ENCODE peak calls at places on chromosomes 2 and 18, in six cellular contexts. H, R, L, Y, V and G are unnamed samples.

GRCh38 chr2:10080536-10081304 is 509 bp upstream of the CYS1 start:
- DNase-seq in V (no peak), L (no peak), R (no peak), Y (no peak), H (peak), G (no peak)

GRCh38 chr2:163600801-163601200 is 135.0 kb downstream of the FIGN start:
- DNase-seq in H (no peak), R (no peak), V (no peak), Y (no peak), L (no peak), G (no peak)

GRCh38 chr2:241933175-241933911 is 63.8 kb downstream of the RTP5 start:
- DNase-seq in Y (no peak), L (no peak), V (no peak), R (peak), H (no peak), G (no peak)

GRCh38 chr2:236826727-236827126 is 257.1 kb downstream of the ACKR3 start:
- DNase-seq in V (no peak), R (no peak), L (no peak), Y (no peak), H (no peak), G (no peak)

GRCh38 chr2:176409671-176410070 is 140.4 kb downstream of the MTX2 start:
- DNase-seq in Y (no peak), H (no peak), R (peak), V (no peak), L (no peak), G (no peak)

GRCh38 chr2:239957681-239958181 is 67.4 kb downstream of the NDUFA10 start:
- DNase-seq in R (no peak), Y (no peak), V (no peak), L (no peak), H (peak), G (no peak)

GRCh38 chr2:190679813-190680591 is 31.1 kb downstream of the NAB1 start:
- DNase-seq in V (peak), Y (peak), L (no peak), R (peak), H (peak), G (peak)

GRCh38 chr2:239687441-239687840 is 286.6 kb upstream of the HDAC4 start:
- DNase-seq in Y (no peak), V (no peak), L (no peak), H (no peak), R (no peak), G (no peak)

GRCh38 chr18:35756506-35757117 is 175.1 kb downstream of the GALNT1 start:
- DNase-seq in R (peak), H (no peak), V (peak), L (peak), Y (no peak), G (no peak)

GRCh38 chr2:231512222-231512621 is 18.0 kb downstream of the NMUR1 start:
- DNase-seq in L (no peak), Y (no peak), V (no peak), H (no peak), R (no peak), G (no peak)

GRCh38 chr2:235106874-235107639 is 155.2 kb downstream of the SH3BP4 start:
- DNase-seq in V (peak), L (peak), Y (no peak), H (peak), R (peak), G (no peak)

GRCh38 chr2:235113854-235114253 is 162.0 kb downstream of the SH3BP4 start:
- DNase-seq in V (no peak), R (no peak), H (no peak), Y (no peak), L (no peak), G (no peak)

GRCh38 chr2:235116885-235117492 is 165.2 kb downstream of the SH3BP4 start:
- DNase-seq in V (no peak), R (peak), H (no peak), Y (no peak), L (peak), G (no peak)

GRCh38 chr2:235107640-235107951 is 155.8 kb downstream of the SH3BP4 start:
- DNase-seq in L (no peak), Y (no peak), H (no peak), R (no peak), V (no peak), G (no peak)

DNA sequence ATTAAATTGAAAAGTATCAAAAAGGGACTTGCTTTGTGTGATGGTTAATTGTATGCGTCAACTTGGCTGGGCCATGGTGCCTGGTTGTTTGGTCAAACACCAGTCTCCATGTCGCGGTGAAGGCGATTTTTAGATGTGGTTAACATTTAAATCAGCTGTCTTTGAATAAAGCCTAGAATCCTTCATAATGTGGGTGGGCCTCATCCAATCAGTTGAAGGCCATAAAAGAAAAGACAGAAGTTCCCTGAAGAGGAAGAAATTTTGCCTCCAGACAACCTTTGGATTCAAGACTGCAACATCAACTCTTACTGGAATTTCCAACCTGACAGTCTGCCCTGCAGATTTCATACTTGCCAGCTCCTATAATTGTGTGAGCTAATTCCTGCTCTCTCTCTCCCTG is 160.5 kb downstream of the SH3BP4 start:
- DNase-seq in R (no peak), Y (no peak), L (no peak), H (no peak), V (no peak), G (no peak)
- TF ChIP-seq CTCF in R (no peak), Y (no peak), L (no peak), H (no peak), V (no peak), G (no peak)

GRCh38 chr18:43863180-43863579 is 585.9 kb upstream of the SYT4 start:
- DNase-seq in V (no peak), L (no peak), R (peak), Y (no peak), H (no peak), G (no peak)
- TF ChIP-seq CTCF in V (no peak), L (no peak), R (no peak), Y (no peak), H (no peak), G (no peak)

GRCh38 chr2:226799976-226800940 is 638 bp upstream of the IRS1 start:
- DNase-seq in Y (no peak), R (no peak), H (no peak), L (no peak), V (peak), G (no peak)
- TF ChIP-seq CTCF in Y (peak), R (no peak), H (no peak), L (peak), V (no peak), G (no peak)

GRCh38 chr2:205696541-205697441 is 14.5 kb downstream of the NRP2 start:
- DNase-seq in V (no peak), L (no peak), Y (no peak), H (no peak), R (peak), G (no peak)
- TF ChIP-seq CTCF in V (no peak), L (no peak), Y (peak), H (no peak), R (peak), G (no peak)

DNA sequence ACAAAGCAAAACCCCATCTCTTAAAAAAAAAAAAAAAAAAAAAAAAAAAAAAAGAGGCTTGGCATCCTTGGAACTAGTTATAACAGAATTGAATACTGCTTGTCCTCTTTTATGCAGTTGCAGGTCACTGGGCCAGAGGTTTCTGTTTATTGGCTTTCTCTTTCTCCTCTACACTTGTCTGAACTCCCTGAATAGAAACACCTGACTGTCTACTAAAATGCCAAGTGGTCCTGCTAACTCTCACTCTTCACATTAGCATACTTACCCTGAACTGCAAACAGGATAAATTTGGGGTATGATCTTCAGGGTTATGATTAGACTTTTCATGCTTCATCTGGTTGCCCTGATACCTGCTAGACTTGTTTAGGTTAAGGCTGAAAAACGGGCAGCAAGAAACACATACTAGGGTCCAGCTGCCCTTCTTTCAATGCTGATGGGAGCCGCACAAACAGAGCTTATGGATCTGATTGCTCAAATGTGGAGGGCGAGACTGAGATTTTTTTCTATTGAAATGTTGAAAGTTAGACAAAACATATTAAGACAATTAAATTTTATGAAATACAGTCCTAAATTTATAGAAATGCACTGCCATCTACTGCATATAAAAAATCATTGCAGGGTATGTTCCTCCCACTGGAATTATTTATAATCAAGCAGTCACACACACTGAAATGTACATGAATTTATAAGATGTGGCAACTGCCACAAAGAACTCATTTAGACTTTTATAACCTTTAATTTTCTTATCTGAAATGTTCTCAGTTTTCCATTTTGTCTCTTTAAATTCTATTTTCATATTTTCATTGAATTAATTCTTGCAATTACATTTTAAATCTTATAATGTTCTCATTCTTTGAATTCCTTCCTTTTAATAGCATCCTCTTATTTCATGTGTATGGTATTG is 40.8 kb downstream of the GTF3C3 start:
- DNase-seq in V (no peak), H (no peak), R (peak), Y (no peak), L (no peak), G (no peak)
- TF ChIP-seq CTCF in V (peak), H (peak), R (peak), Y (peak), L (peak), G (no peak)

DNA sequence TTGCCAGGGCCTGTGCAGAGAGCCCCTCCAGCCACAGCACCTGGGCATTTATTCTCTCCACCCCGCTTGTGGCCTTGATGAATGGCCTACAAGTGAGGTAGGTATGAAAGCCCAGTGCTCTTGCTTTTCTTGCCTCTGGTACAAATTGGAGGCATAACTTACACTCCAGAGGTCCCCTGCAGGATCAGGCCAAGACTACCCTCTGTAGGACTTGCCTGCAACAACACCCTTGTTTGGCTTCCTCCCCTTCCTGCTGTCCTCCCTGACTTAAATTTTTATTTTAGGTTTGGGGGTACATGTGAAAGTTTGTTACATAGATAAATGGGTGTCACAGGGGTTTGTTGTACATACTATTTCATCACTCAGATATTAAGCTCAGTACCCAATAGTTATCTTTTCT is 95.7 kb downstream of the CDC42EP3 start:
- DNase-seq in V (no peak), Y (no peak), R (no peak), H (no peak), L (no peak), G (no peak)
- TF ChIP-seq CTCF in V (no peak), Y (no peak), R (peak), H (no peak), L (no peak), G (no peak)

GRCh38 chr2:150486539-150487484 is 655 bp downstream of the RND3 start:
- DNase-seq in V (no peak), Y (peak), L (no peak), R (peak), H (no peak), G (no peak)

GRCh38 chr2:150487537-150488429 is at the start of gene RND3:
- DNase-seq in V (peak), Y (peak), R (peak), H (peak), L (peak), G (no peak)

GRCh38 chr2:150484461-150484931 is 3.0 kb downstream of the RND3 start:
- DNase-seq in R (no peak), Y (no peak), L (no peak), V (no peak), H (no peak), G (no peak)

GRCh38 chr2:150485114-150485870 is 2.2 kb downstream of the RND3 start:
- DNase-seq in Y (peak), L (peak), R (peak), V (peak), H (peak), G (no peak)

GRCh38 chr2:150485871-150486538 is 1.5 kb downstream of the RND3 start:
- DNase-seq in Y (peak), L (peak), V (peak), R (peak), H (peak), G (no peak)
- TF ChIP-seq CTCF in Y (peak), L (no peak), V (no peak), R (no peak), H (peak), G (no peak)

GRCh38 chr18:11859903-11860407 is 8.7 kb downstream of the CHMP1B start:
- DNase-seq in Y (no peak), H (no peak), L (peak), V (peak), R (peak), G (no peak)
- TF ChIP-seq CTCF in Y (no peak), H (peak), L (peak), V (peak), R (peak), G (no peak)

DNA sequence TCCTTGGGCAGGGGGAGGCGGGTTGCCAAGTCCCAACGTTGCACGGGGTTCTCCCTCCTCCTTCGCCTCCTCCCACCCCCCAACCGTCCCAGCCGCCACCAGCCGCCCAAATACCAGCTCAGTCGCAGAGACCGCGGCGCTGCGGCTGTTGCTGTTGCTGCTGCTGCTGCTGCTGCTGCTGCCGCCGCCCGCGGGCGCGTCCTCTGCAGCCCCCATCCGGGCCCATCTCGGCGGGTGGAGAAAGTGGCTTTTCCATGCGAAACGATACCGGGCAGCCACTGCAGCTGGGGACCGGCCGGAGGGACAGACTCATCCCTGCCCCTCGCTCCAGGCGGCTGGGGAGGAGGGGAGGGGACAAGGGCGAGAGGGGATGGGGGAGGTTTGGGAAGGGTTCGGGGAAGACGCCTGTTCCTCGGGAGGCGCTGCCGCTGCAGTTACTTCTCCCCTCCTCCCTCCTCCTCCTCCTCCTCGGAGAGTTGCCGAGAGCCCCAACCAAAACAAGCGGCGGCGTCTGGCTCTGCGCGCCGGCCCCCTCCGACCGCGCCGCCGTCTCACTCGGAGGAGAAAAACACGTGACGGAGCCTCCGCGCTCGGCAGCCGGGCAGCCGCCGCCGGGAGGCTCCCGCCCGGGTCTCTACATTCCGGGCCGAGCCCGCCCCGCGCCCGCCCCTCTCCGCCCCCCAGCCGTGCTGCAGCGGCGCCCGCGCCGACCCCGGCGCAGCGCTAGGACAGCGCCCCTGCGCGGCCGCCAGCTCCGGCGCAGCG is at the start of gene IRS1:
- DNase-seq in V (peak), L (peak), H (peak), R (peak), Y (peak), G (peak)
- TF ChIP-seq CTCF in V (no peak), L (peak), H (peak), R (no peak), Y (no peak), G (no peak)

GRCh38 chr2:31531101-31531500 is 49.6 kb downstream of the SRD5A2 start:
- DNase-seq in Y (no peak), H (no peak), V (no peak), R (no peak), L (no peak), G (no peak)
- TF ChIP-seq CTCF in Y (no peak), H (no peak), V (no peak), R (no peak), L (no peak), G (no peak)